ENCODE peak calls at places on chromosomes 16 and 17, in four cellular contexts. X is breast epithelium, H is activated T-helper 1 cell treated with Interleukin-2 at 50 U/mL for 16 hours, W is NCI-H460. C is an unnamed sample.

GRCh38 chr16:75861981-75862380 is 135.7 kb upstream of the CPHXL start:
- DNase-seq in H (no peak), W (no peak), X (no peak), C (no peak)

GRCh38 chr16:75260856-75261589 is 9.6 kb upstream of the BCAR1 start:
- DNase-seq in X (no peak), H (no peak), W (no peak), C (no peak)

GRCh38 chr16:21001262-21001661 is 100.7 kb downstream of the LYRM1 start:
- DNase-seq in X (no peak), W (peak), H (no peak), C (peak)

GRCh38 chr17:72387487-72387886 is 266.7 kb downstream of the SOX9 start:
- DNase-seq in X (no peak), H (no peak), W (peak), C (peak)

GRCh38 chr17:27623578-27623977 is 7.4 kb upstream of the LGALS9 start:
- DNase-seq in W (no peak), X (no peak), H (no peak), C (no peak)

GRCh38 chr17:18176152-18176551 is 7.5 kb upstream of the ALKBH5 start:
- DNase-seq in X (no peak), W (no peak), H (no peak), C (no peak)

GRCh38 chr16:785563-786535 is 2.3 kb downstream of the RPUSD1 start:
- DNase-seq in W (peak), X (peak), H (peak), C (peak)

GRCh38 chr16:23499801-23500200 is 10.5 kb downstream of the GGA2 start:
- DNase-seq in W (no peak), H (no peak), X (no peak), C (no peak)

GRCh38 chr16:31461921-31462804 is 2.9 kb downstream of the ARMC5 start:
- DNase-seq in W (no peak), X (no peak), H (no peak), C (no peak)

GRCh38 chr16:80656731-80657150 is 115.9 kb downstream of the DYNLRB2 start:
- DNase-seq in W (no peak), H (no peak), X (no peak), C (no peak)

GRCh38 chr17:69539274-69539673 is 124.8 kb downstream of the MAP2K6 start:
- DNase-seq in W (no peak), H (no peak), X (no peak), C (peak)

GRCh38 chr17:41869426-41869825 is 4.2 kb upstream of the KLHL11 start:
- DNase-seq in H (no peak), X (no peak), W (no peak), C (no peak)

GRCh38 chr16:64864232-64864803 is 257.5 kb downstream of the CDH11 start:
- DNase-seq in X (no peak), W (no peak), H (no peak), C (peak)

GRCh38 chr17:40528692-40529417 is 27.4 kb upstream of the TNS4 start:
- DNase-seq in H (no peak), X (no peak), W (no peak), C (no peak)

GRCh38 chr16:47465919-47466630 is 4.9 kb downstream of the PHKB start:
- DNase-seq in X (no peak), H (no peak), W (no peak), C (no peak)

GRCh38 chr16:29875206-29875605 is 12.2 kb upstream of the CDIPT start:
- DNase-seq in H (no peak), W (no peak), X (no peak), C (no peak)

GRCh38 chr17:45353047-45353446 is 36.2 kb upstream of the MAP3K14 start:
- DNase-seq in H (no peak), W (no peak), X (no peak), C (peak)

GRCh38 chr17:48522031-48522593 is 8.7 kb downstream of the HOXB1 start:
- DNase-seq in W (no peak), X (peak), H (no peak), C (no peak)

GRCh38 chr16:20074089-20074956 is 633 bp upstream of the GPR139 start:
- DNase-seq in H (no peak), X (no peak), W (no peak), C (no peak)

C was measured in ELR.